ENCODE peak calls at places on chromosomes 6 and 20, in five cellular contexts. O is H9, L is mesenchymal stem cell, N is H1, B is neuronal stem cell. Q is an unnamed sample.

GRCh38 chr6:68343901-68344300 is 291.2 kb upstream of the ADGRB3 start:
- DNase-seq in B (peak), L (peak), N (peak), O (peak), Q (peak)

GRCh38 chr6:10719386-10720228 is 3.3 kb upstream of the TMEM14C start:
- DNase-seq in N (no peak), O (no peak), L (no peak), B (no peak), Q (no peak)

GRCh38 chr6:5706094-5707033 is 300.4 kb downstream of the NRN1 start:
- DNase-seq in L (no peak), O (no peak), B (no peak), N (no peak), Q (no peak)

GRCh38 chr6:96651816-96652215 is 88.9 kb downstream of the FHL5 start:
- DNase-seq in L (no peak), O (no peak), B (no peak), N (no peak), Q (no peak)

GRCh38 chr6:130620338-130620781 is 206.8 kb upstream of the SMLR1 start:
- DNase-seq in N (no peak), B (no peak), O (no peak), L (no peak), Q (no peak)

GRCh38 chr6:87210979-87211378 is 55.6 kb downstream of the ZNF292 start:
- DNase-seq in L (no peak), O (no peak), N (no peak), B (no peak), Q (no peak)

GRCh38 chr6:169130111-169130510 is 123.5 kb downstream of the THBS2 start:
- DNase-seq in N (no peak), O (no peak), L (no peak), B (no peak), Q (no peak)

GRCh38 chr6:146928503-146928902 is 275.7 kb upstream of the STXBP5 start:
- DNase-seq in N (no peak), O (no peak), L (no peak), B (no peak), Q (no peak)

GRCh38 chr6:120363429-120363828 is 970.9 kb downstream of the TBC1D32 start:
- DNase-seq in N (peak), B (no peak), L (no peak), O (peak), Q (no peak)

GRCh38 chr20:47531468-47531867 is 29.8 kb downstream of the NCOA3 start:
- DNase-seq in L (no peak), O (no peak), N (no peak), B (no peak), Q (no peak)
- H2BK12ac ChIP-seq in L (no peak), O (no peak), N (no peak), B (no peak), Q (no peak)

GRCh38 chr6:41474213-41474933 is 71.8 kb upstream of the FOXP4 start:
- DNase-seq in L (no peak), N (no peak), B (no peak), O (no peak), Q (no peak)

GRCh38 chr6:41475164-41475563 is 71.0 kb upstream of the FOXP4 start:
- DNase-seq in B (no peak), L (no peak), O (no peak), N (no peak), Q (no peak)

GRCh38 chr6:41477572-41477971 is 68.6 kb upstream of the FOXP4 start:
- DNase-seq in O (no peak), N (no peak), L (no peak), B (no peak), Q (no peak)

GRCh38 chr6:41476407-41476806 is 69.8 kb upstream of the FOXP4 start:
- DNase-seq in O (no peak), N (no peak), B (no peak), L (no peak), Q (no peak)

GRCh38 chr6:41475737-41476357 is 70.3 kb upstream of the FOXP4 start:
- DNase-seq in N (no peak), B (no peak), O (no peak), L (no peak), Q (no peak)
- H2BK12ac ChIP-seq in N (no peak), B (no peak), O (no peak), L (no peak), Q (no peak)

GRCh38 chr6:165925474-165926156 is 242.0 kb downstream of the TBXT start:
- DNase-seq in B (no peak), O (no peak), N (no peak), L (no peak), Q (no peak)
- H2BK12ac ChIP-seq in B (no peak), O (no peak), N (no peak), L (no peak), Q (no peak)

DNA sequence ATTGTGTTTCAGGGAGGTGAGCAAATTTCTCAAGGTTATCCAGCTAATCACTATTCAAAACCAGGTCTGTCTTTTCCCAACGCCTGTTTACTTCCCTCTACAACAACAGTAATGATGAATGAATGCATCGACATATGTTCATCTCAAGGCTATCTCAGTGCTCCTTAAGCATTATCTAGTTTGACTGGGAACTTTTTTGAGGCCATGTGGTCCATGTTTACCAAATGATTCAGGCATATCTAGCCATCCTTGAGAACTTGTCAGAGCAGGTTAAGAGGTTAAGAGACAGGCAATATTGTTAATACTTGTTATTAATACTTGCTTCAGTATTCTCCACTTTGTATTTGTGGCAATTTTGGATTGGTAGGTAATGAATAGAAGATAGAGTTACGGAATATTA is 1038.4 kb upstream of the FLRT3 start:
- DNase-seq in N (no peak), O (no peak), B (no peak), L (no peak), Q (no peak)
- H2BK12ac ChIP-seq in N (no peak), O (no peak), B (no peak), L (no peak), Q (no peak)

DNA sequence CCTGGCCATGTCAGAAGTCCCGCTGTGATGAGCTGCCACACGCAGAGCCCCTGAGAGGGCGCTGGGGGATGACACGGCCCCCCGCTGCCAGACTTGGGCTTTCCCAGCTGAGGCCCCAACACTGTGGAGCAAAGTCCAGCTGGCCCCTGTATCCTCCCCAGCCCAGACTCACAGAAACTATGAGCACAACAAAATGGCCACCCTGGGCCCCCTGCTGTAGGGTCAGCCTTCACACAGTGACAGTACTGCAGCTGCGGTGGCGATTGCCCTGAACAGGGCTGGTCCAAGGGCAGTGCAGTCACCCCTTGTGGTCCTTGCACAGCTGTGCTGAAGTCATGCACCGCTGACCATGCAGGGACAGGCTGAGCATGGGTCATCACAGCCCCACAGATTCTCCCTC is 78.2 kb upstream of the CST7 start:
- DNase-seq in O (no peak), B (no peak), N (no peak), L (no peak), Q (no peak)
- H2BK12ac ChIP-seq in O (no peak), B (no peak), N (no peak), L (no peak), Q (no peak)